ENCODE peak calls at places on chromosomes 5 and 9, in ten cellular contexts. Z, B, R, G, N, K, U, X, D and O are unnamed samples.

GRCh38 chr5:4700082-4700481 is 440.0 kb upstream of the ADAMTS16 start:
- DNase-seq in D (no peak), G (peak; percentile 24), B (no peak), Z (no peak), R (peak; percentile 87), X (peak; percentile 59), K (peak; percentile 4), U (peak; percentile 25), N (peak; percentile 60), O (peak; percentile 65)

GRCh38 chr9:79325501-79325900 is 246.3 kb upstream of the TLE4 start:
- DNase-seq in X (no peak), U (no peak), G (no peak), Z (no peak), R (no peak), D (peak; percentile 45), N (no peak), K (no peak), B (no peak), O (peak; percentile 56)

GRCh38 chr5:87361536-87362213 is 51.1 kb downstream of the CCNH start:
- DNase-seq in B (no peak), R (no peak), U (no peak), Z (no peak), N (no peak), X (no peak), D (no peak), G (no peak), K (peak; percentile 48), O (no peak)

GRCh38 chr9:74570879-74571512 is 73.9 kb downstream of the RORB start:
- DNase-seq in U (peak; percentile 29), Z (no peak), G (no peak), B (no peak), R (no peak), N (no peak), K (peak; percentile 48), X (no peak), D (peak; percentile 40), O (no peak)

GRCh38 chr5:42799241-42799608 is 12.5 kb downstream of the SELENOP start:
- DNase-seq in X (no peak), U (no peak), Z (no peak), N (no peak), G (no peak), B (no peak), D (no peak), K (no peak), R (no peak), O (no peak)

GRCh38 chr5:180786398-180787005 is 16.1 kb downstream of the MGAT1 start:
- DNase-seq in U (no peak), G (no peak), K (no peak), D (no peak), R (no peak), X (no peak), Z (peak; percentile 44), N (no peak), B (peak; percentile 42), O (no peak)

GRCh38 chr5:148014276-148014675 is 49.5 kb upstream of the SPINK5 start:
- DNase-seq in N (no peak), D (no peak), Z (no peak), X (no peak), U (no peak), K (no peak), B (no peak), R (no peak), G (no peak), O (peak; percentile 47)

GRCh38 chr9:19085295-19085694 is 17.4 kb downstream of the HAUS6 start:
- DNase-seq in Z (no peak), D (no peak), U (peak; percentile 27), X (no peak), N (no peak), B (no peak), R (no peak), K (peak; percentile 7), G (no peak), O (no peak)

DNA sequence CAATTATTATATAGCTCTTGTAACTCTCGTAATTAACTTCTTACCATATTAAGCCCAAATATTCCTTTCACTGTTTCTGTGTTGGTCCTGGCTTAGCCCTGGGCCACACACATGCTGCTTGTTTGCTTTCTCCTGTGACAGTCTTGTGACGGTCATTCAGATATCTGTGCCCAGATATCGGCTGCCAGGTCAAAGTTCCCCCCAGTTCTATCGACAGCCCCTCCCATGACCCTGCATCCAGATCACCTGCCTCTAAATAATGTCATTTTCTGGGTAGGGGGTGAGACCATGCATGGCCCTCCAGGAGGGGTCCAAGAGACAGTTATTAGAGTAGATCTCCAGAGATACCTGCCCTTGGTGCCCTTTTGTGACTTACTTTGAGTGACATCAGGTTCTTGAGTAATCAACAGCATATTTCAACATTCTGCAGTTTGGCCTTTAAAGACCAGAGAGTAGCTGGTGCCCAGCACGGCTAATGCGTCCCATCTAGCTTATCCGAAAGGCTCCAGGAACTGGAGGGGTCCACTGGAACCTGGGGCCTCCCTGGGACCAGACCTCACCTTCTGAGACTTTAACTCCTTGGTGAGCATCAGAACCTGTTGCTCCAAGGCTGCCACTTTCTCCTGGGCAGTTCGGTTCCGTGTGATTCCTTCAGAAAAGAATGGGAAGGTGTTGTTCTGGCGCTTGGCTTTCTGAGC is 26.9 kb downstream of the TBC1D2 start:
- DNase-seq in B (no peak), D (no peak), U (no peak), Z (no peak), X (no peak), N (no peak), R (no peak), K (no peak), G (no peak), O (no peak)
- H3K27ac ChIP-seq in B (no peak overlapping the region), D (no peak overlapping the region), U (no peak overlapping the region), Z (no peak overlapping the region), X (no peak overlapping the region), N (no peak overlapping the region), R (no peak overlapping the region), K (no peak overlapping the region), G (no peak overlapping the region), O (no peak overlapping the region)

DNA sequence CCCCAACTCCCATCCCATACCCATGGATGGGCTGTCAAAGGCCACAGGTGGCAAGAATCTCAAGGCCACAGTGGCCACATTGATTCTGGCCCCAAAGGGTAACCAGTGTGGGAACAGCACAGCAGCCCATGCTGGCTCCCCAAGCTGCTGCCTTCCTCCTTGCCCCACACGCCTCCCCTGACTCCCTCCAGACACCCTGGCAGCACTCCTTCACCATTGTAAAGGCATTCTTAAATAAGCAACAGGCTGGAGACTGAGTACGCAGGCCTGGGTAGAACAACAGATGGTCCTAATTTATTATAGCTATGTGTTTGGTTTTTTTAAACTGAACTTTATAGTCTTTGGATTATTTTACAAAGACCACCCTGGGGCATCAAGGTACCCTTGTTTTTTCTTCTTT is 158.8 kb downstream of the TSSK1B start:
- DNase-seq in R (no peak), D (no peak), U (no peak), G (no peak), Z (no peak), B (no peak), N (no peak), X (no peak), K (no peak), O (no peak)
- H3K4me3 ChIP-seq in R (no peak overlapping the region), D (no peak overlapping the region), U (no peak overlapping the region), G (no peak overlapping the region), Z (no peak overlapping the region), B (no peak overlapping the region), N (no peak overlapping the region), X (no peak overlapping the region), K (no peak overlapping the region), O (no peak overlapping the region)

GRCh38 chr9:126448865-126449577 is 122.4 kb downstream of the MVB12B start:
- DNase-seq in U (no peak), Z (no peak), B (no peak), D (no peak), R (no peak), N (no peak), K (no peak), X (no peak), G (no peak), O (no peak)

GRCh38 chr9:126450537-126451205 is 124.0 kb downstream of the MVB12B start:
- DNase-seq in Z (no peak), X (no peak), R (no peak), K (no peak), N (no peak), D (no peak), U (no peak), B (no peak), G (no peak), O (no peak)

GRCh38 chr9:126448136-126448535 is 121.5 kb downstream of the MVB12B start:
- DNase-seq in R (no peak), U (no peak), N (no peak), G (no peak), B (no peak), K (no peak), X (no peak), Z (no peak), D (no peak), O (no peak)

GRCh38 chr9:126451316-126451885 is 124.8 kb downstream of the MVB12B start:
- DNase-seq in U (no peak), N (no peak), B (no peak), X (no peak), G (no peak), R (no peak), Z (no peak), D (no peak), K (no peak), O (no peak)

DNA sequence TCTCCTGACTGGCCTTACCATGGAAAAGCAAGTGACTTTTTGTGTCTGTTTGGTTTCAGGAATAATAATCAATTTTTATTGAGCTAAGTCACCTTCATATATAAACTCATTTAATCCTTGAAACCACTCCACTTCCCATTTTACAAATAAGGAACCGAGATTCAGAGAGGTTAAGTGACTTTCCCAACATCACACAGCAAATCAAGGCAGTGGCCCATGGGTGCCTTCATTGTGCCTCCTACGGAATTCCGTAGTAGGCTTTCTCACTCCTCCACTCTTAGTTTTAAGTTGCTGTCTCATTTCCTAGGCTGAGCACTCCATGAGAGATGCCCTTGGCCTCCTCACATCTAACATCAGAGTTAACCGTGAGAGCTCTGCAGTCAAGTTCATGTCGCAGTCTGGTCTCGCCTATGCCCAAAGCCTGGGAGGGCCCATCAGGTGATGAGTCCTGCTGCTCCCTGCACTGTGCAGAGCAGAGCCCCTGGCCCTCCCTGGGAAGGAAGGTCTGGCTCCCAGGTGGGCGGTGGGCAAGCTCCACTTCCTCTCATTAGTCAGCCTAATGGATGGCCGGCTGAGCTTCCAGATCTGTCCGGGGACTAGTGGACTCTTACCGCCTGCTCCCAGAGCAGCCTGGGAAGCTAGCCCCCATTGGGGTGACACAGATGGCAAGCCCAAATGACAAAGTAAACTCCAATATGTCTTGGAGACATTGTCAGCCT is 123.3 kb downstream of the MVB12B start:
- DNase-seq in Z (no peak), G (no peak), R (no peak), X (no peak), U (no peak), N (no peak), B (no peak), D (no peak), K (no peak), O (no peak)
- H3K27ac ChIP-seq in Z (no peak overlapping the region), G (no peak overlapping the region), R (no peak overlapping the region), X (no peak overlapping the region), U (no peak overlapping the region), N (no peak overlapping the region), B (no peak overlapping the region), D (no peak overlapping the region), K (no peak overlapping the region), O (no peak overlapping the region)

GRCh38 chr5:149366169-149366750 is 8.4 kb downstream of the PCYOX1L start:
- DNase-seq in D (no peak), Z (no peak), R (no peak), X (no peak), U (no peak), N (no peak), K (no peak), B (no peak), G (no peak), O (no peak)

GRCh38 chr5:149365418-149365817 is 7.6 kb downstream of the PCYOX1L start:
- DNase-seq in Z (no peak), U (no peak), D (no peak), B (no peak), R (no peak), X (no peak), G (no peak), N (no peak), K (no peak), O (no peak)

GRCh38 chr5:149370878-149371277 is 8.2 kb downstream of the IL17B start:
- DNase-seq in U (no peak), R (no peak), G (no peak), Z (no peak), K (no peak), N (no peak), X (no peak), D (no peak), B (peak; percentile 49), O (no peak)

GRCh38 chr5:149367249-149367971 is 9.6 kb downstream of the PCYOX1L start:
- DNase-seq in D (peak; percentile 70), K (peak; percentile 78), U (peak; percentile 69), N (no peak), B (peak; percentile 43), R (peak; percentile 52), X (no peak), Z (peak; percentile 70), G (no peak), O (peak; percentile 18)

GRCh38 chr5:149367972-149368645 is 10.3 kb downstream of the PCYOX1L start:
- DNase-seq in B (no peak), Z (no peak), G (no peak), X (no peak), U (no peak), K (no peak), D (no peak), N (no peak), R (no peak), O (no peak)
- H3K4me3 ChIP-seq in B (no peak overlapping the region), Z (no peak overlapping the region), G (no peak overlapping the region), X (no peak overlapping the region), U (no peak overlapping the region), K (no peak overlapping the region), D (no peak overlapping the region), N (no peak overlapping the region), R (no peak overlapping the region), O (no peak overlapping the region)